ENCODE peak calls at places on chromosome 21, in seven cellular contexts. O is IMR-90, T is neuronal stem cell, S is mesendoderm, D is H1, F is mesenchymal stem cell, C is trophoblast cell. B is an unnamed sample.

GRCh38 chr21:33755354-33755753 is 113.1 kb downstream of the ITSN1 start:
- DNase-seq in O (no peak), T (no peak), S (no peak), D (no peak), F (no peak), C (no peak), B (no peak)

GRCh38 chr21:26079376-26079775 is 91.2 kb downstream of the APP start:
- DNase-seq in O (peak), T (no peak), S (no peak), D (no peak), F (no peak), C (no peak), B (no peak)

GRCh38 chr21:33362044-33362555 is 37.3 kb downstream of the IFNAR1 start:
- DNase-seq in O (no peak), T (no peak), S (peak), D (peak), F (no peak), C (peak), B (peak)

GRCh38 chr21:33685613-33686197 is 43.4 kb downstream of the ITSN1 start:
- DNase-seq in O (peak), T (no peak), S (peak), D (no peak), F (peak), C (no peak), B (no peak)

GRCh38 chr21:14064296-14064645 is 146.5 kb downstream of the LIPI start:
- DNase-seq in O (peak), T (no peak), S (no peak), D (no peak), F (no peak), C (no peak), B (peak)

GRCh38 chr21:16573581-16573980 is 843.8 kb downstream of the USP25 start:
- DNase-seq in O (peak), T (no peak), S (peak), D (no peak), F (peak), C (no peak), B (no peak)

GRCh38 chr21:15976807-15977206 is 247.0 kb downstream of the USP25 start:
- DNase-seq in O (no peak), T (no peak), S (peak), D (no peak), F (no peak), C (no peak), B (no peak)

GRCh38 chr21:39051561-39051949 is 131.7 kb downstream of the PSMG1 start:
- DNase-seq in O (peak), T (no peak), S (no peak), D (no peak), F (peak), C (no peak), B (no peak)

GRCh38 chr21:15282666-15283065 is 217.9 kb upstream of the NRIP1 start:
- DNase-seq in O (no peak), T (no peak), S (no peak), D (no peak), F (no peak), C (no peak), B (no peak)

GRCh38 chr21:23887709-23888303 is 1719.5 kb downstream of the MRPL39 start:
- DNase-seq in O (no peak), T (no peak), S (no peak), D (no peak), F (no peak), C (no peak), B (no peak)

GRCh38 chr21:17578162-17578561 is 34.5 kb downstream of the BTG3 start:
- DNase-seq in O (no peak), T (no peak), S (no peak), D (no peak), F (no peak), C (no peak), B (no peak)

GRCh38 chr21:40852563-40852962 is 5.6 kb upstream of the DSCAM start:
- DNase-seq in O (no peak), T (no peak), S (peak), D (no peak), F (no peak), C (no peak), B (peak)

GRCh38 chr21:15293251-15293650 is 228.5 kb upstream of the NRIP1 start:
- DNase-seq in O (peak), T (peak), S (peak), D (no peak), F (peak), C (peak), B (no peak)

GRCh38 chr21:41973861-41974751 is 20.3 kb upstream of the C2CD2 start:
- DNase-seq in O (peak), T (no peak), S (peak), D (peak), F (no peak), C (no peak), B (no peak)

DNA sequence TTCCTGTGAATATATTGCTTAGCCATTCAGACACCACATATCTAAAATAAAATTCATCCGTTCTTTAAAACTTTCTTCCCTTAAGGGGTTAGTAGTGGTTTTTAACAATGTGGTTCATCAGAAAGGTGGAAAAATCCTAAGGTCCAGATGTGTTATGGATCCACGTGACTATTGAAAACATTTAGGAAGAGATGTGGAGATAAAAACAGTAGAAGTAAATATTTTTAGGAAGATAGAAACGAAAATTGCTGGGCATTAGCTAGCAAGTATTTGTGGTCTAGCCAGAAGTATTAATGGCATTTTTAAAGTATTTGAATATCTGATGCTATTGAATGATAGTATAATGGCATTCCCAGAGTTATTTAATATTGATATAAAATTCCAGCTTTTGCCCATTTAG is 180.8 kb downstream of the LTN1 start:
- DNase-seq in O (no peak), T (no peak), S (no peak), D (no peak), F (no peak), C (no peak), B (no peak)
- H4K8ac ChIP-seq in O (no peak), T (no peak), S (no peak), D (no peak), F (no peak), C (no peak), B (no peak)

GRCh38 chr21:36474591-36474990 is 5.3 kb downstream of the CLDN14 start:
- DNase-seq in O (no peak), T (no peak), S (no peak), D (no peak), F (no peak), C (no peak), B (no peak)

GRCh38 chr21:36471254-36471723 is 8.6 kb downstream of the CLDN14 start:
- DNase-seq in O (peak), T (no peak), S (no peak), D (no peak), F (peak), C (peak), B (no peak)

GRCh38 chr21:36473203-36473602 is 6.7 kb downstream of the CLDN14 start:
- DNase-seq in O (no peak), T (no peak), S (no peak), D (no peak), F (no peak), C (no peak), B (no peak)

GRCh38 chr21:36470294-36470693 is 9.6 kb downstream of the CLDN14 start:
- DNase-seq in O (no peak), T (no peak), S (peak), D (no peak), F (no peak), C (peak), B (peak)

GRCh38 chr21:36472377-36472776 is 7.5 kb downstream of the CLDN14 start:
- DNase-seq in O (no peak), T (no peak), S (no peak), D (no peak), F (no peak), C (no peak), B (no peak)
- H4K8ac ChIP-seq in O (no peak), T (no peak), S (no peak), D (no peak), F (no peak), C (no peak), B (no peak)

GRCh38 chr21:32093758-32094463 is 184.9 kb downstream of the MIS18A start:
- DNase-seq in O (no peak), T (no peak), S (no peak), D (no peak), F (no peak), C (no peak), B (no peak)
- H4K8ac ChIP-seq in O (no peak), T (no peak), S (no peak), D (no peak), F (no peak), C (no peak), B (no peak)

GRCh38 chr21:44735821-44736220 is 24.4 kb upstream of the TSPEAR start:
- DNase-seq in O (no peak), T (no peak), S (no peak), D (peak), F (no peak), C (no peak), B (peak)
- H4K8ac ChIP-seq in O (no peak), T (no peak), S (no peak), D (no peak), F (no peak), C (no peak), B (no peak)

GRCh38 chr21:45004059-45004422 is 64.2 kb downstream of the SLX9 start:
- DNase-seq in O (no peak), T (no peak), S (no peak), D (no peak), F (no peak), C (no peak), B (no peak)

GRCh38 chr21:45001134-45002095 is 61.6 kb downstream of the SLX9 start:
- DNase-seq in O (peak), T (no peak), S (no peak), D (no peak), F (no peak), C (no peak), B (no peak)

GRCh38 chr21:45003331-45004058 is 63.7 kb downstream of the SLX9 start:
- DNase-seq in O (no peak), T (no peak), S (no peak), D (no peak), F (no peak), C (no peak), B (no peak)

GRCh38 chr21:45000637-45001133 is 60.9 kb downstream of the SLX9 start:
- DNase-seq in O (no peak), T (no peak), S (no peak), D (no peak), F (no peak), C (no peak), B (no peak)

GRCh38 chr21:45002381-45003204 is 62.8 kb downstream of the SLX9 start:
- DNase-seq in O (no peak), T (no peak), S (no peak), D (no peak), F (no peak), C (no peak), B (no peak)
- H4K8ac ChIP-seq in O (no peak), T (no peak), S (no peak), D (peak), F (no peak), C (no peak), B (no peak)

DNA sequence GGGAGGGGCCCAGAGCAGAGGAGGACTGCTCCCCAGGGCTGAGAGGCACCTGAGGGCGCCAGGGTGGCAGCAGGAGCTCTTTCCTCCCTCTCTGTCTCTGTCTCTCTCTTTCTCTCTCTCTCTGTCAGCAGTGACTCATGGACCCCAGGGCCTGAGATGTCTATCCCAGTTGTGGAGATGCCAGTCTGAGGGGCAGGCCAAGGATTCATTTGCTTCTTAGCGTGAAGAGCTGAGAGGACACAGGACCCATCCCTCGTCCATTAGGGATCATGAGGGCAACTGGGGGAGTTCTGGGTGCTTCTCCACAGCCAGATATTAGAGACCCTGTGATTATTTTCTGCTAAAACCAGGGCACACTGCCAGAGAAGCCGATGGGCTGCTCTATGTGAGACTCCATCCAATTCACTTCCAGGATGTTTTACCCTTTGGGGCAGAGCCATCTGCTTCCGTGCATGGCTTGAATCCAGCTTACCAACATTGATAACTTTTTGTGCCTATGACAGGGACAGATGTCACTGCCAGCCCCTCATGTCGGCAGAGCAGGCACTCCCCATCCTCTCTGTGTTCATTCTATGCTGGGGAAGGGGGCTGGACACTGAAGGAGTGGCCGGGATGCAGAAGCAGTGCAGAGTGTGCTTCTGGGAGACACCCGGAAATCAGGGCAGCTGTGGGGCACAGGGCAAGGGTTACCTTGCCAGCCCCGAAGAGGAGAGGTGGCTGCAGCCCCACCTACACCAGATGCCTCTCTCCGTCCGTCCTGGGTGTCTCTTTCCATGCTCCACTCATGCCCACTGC is 4.1 kb upstream of the PCBP3 start:
- DNase-seq in O (no peak), T (no peak), S (no peak), D (no peak), F (peak), C (no peak), B (no peak)
- H4K8ac ChIP-seq in O (no peak), T (no peak), S (no peak), D (no peak), F (no peak), C (no peak), B (no peak)

GRCh38 chr21:27421654-27422053 is 454.8 kb upstream of the ADAMTS5 start:
- DNase-seq in O (no peak), T (no peak), S (no peak), D (no peak), F (no peak), C (no peak), B (no peak)
- H4K8ac ChIP-seq in O (peak), T (no peak), S (no peak), D (no peak), F (no peak), C (no peak), B (no peak)

DNA sequence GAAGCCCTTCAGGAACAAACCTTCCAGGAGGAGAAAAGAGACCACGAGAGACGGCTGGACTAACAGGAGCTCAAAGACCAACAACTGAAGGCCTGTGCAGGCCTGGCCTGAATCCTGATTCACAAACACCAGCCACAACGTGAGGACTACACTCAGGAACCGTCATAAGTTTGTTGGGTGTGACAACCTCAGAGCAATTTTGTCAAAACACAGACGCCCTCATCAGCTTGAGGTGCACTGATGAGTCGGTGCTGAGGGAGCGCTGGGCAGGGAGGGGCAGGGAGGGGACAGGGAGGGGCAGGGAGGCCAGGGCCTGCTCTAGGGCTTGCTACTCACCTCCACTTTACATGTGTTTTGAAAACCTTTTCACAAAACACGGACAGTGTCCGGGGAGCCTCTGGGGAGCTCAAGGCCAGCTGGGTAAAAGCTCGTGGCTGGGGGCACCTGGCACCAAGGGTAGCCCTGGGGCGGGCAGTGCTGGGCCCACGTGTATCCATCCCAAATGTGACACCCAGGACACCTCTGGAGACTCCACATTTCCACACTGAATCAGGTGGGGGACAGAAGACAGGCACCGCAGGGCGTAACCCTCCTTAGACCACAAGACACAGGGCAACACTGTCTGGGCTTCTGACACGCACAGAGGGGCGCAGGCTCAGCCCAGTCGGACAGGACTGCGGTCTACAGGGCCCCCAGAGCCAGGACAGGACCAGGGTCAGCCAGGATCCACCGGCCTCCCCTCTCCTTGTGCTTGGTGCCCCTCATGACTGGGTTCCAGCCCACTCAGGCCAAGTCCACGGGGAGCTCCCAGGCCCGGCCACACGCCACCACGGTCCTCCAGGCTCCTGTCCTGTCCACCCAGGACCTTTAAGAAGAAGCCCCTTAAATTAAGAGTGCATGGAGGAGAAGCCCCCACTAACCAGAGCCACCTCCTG is 16.5 kb downstream of the LSS start:
- DNase-seq in O (no peak), T (no peak), S (no peak), D (no peak), F (no peak), C (no peak), B (no peak)
- H4K8ac ChIP-seq in O (no peak), T (no peak), S (no peak), D (no peak), F (no peak), C (no peak), B (no peak)

GRCh38 chr21:43928230-43928607 is 63.2 kb downstream of the AGPAT3 start:
- DNase-seq in O (no peak), T (no peak), S (no peak), D (no peak), F (no peak), C (no peak), B (no peak)
- H4K8ac ChIP-seq in O (no peak), T (no peak), S (no peak), D (peak), F (no peak), C (no peak), B (no peak)